ENCODE peak calls at places on chromosomes 12 and 14, in eight cellular contexts. W is activated naive CD4-positive, alpha-beta T cell; E is HTR-8/SVneo; Z is NCI-H82; A is EL; V is small intestine; M is sciatic nerve; J is SK-N-SH. K is an unnamed sample.

GRCh38 chr12:75774309-75775052 is 257.1 kb downstream of the PHLDA1 start:
- DNase-seq in E (no peak), A (no peak), M (no peak), W (no peak), Z (no peak), J (no peak), V (no peak), K (no peak)

GRCh38 chr14:99769123-99769522 is 24.1 kb upstream of the EML1 start:
- DNase-seq in V (no peak), J (no peak), Z (no peak), M (peak; percentile 38), A (no peak), W (no peak), E (no peak), K (no peak)

GRCh38 chr12:77845831-77846230 is 15.1 kb downstream of the NAV3 start:
- DNase-seq in V (no peak), J (no peak), W (no peak), A (peak; percentile 45), M (no peak), E (no peak), Z (no peak), K (no peak)

GRCh38 chr12:15151141-15152091 is 69.8 kb downstream of the RERG start:
- DNase-seq in W (no peak), M (no peak), A (no peak), J (peak; percentile 27), E (no peak), Z (peak; percentile 75), V (peak; percentile 23), K (no peak)

GRCh38 chr14:55581011-55581806 is 1.2 kb downstream of the KTN1 start:
- DNase-seq in W (peak; percentile 4), Z (peak; percentile 45), M (no peak), J (peak; percentile 72), A (peak; percentile 62), E (peak; percentile 43), V (no peak), K (no peak)

GRCh38 chr12:103548622-103549601 is 38.2 kb upstream of the STAB2 start:
- DNase-seq in M (peak; percentile 77), V (peak; percentile 73), Z (peak; percentile 88), J (peak; percentile 55), A (peak; percentile 71), W (peak; percentile 34), E (peak; percentile 51), K (peak; percentile 14)

GRCh38 chr12:15164997-15165659 is 56.1 kb downstream of the RERG start:
- DNase-seq in E (no peak), W (no peak), V (no peak), M (no peak), Z (no peak), J (no peak), A (no peak), K (no peak)

GRCh38 chr12:117865505-117865904 is 103.3 kb downstream of the KSR2 start:
- DNase-seq in M (no peak), A (no peak), V (no peak), J (no peak), W (no peak), E (no peak), Z (no peak), K (no peak)

GRCh38 chr12:43501705-43502104 is 50.3 kb downstream of the ADAMTS20 start:
- DNase-seq in E (peak; percentile 11), V (no peak), W (no peak), A (peak; percentile 17), Z (peak; percentile 39), M (no peak), J (peak; percentile 56), K (no peak)

GRCh38 chr14:28770061-28770460 is 3.5 kb downstream of the FOXG1 start:
- DNase-seq in J (no peak), A (no peak), Z (peak; percentile 16), M (no peak), E (no peak), V (no peak), W (no peak), K (no peak)

GRCh38 chr12:8844665-8845064 is 22.2 kb downstream of the A2ML1 start:
- DNase-seq in M (peak; percentile 80), A (no peak), Z (peak; percentile 22), W (no peak), V (peak; percentile 20), E (no peak), J (peak; percentile 39), K (no peak)

GRCh38 chr14:21057803-21058675 is at the start of gene RNASE8:
- DNase-seq in Z (peak; percentile 20), A (peak; percentile 68), W (no peak), J (no peak), E (no peak), M (no peak), V (no peak), K (no peak)